ENCODE peak calls at places on chromosomes 6 and 20, in seven cellular contexts. W is MV-4-11, L is Kasumi-1, I is breast epithelium, Y is ELR, C is NCI-H774, K is left cardiac atrium. O is an unnamed sample.

GRCh38 chr20:17658648-17658993 is 23.4 kb downstream of the RRBP1 start:
- DNase-seq in W (no peak), L (no peak), I (no peak), Y (no peak), C (no peak), K (no peak), O (no peak)

GRCh38 chr20:21096321-21097043 is 9.7 kb downstream of the LINC00237 start:
- DNase-seq in W (peak; percentile 71), L (no peak), I (no peak), Y (peak; percentile 68), C (no peak), K (no peak), O (peak; percentile 57)

GRCh38 chr6:5095236-5095635 is 10.1 kb downstream of the PPP1R3G start:
- DNase-seq in W (peak; percentile 90), L (no peak), I (no peak), Y (peak; percentile 60), C (no peak), K (no peak), O (no peak)

GRCh38 chr20:4713401-4713800 is 8.3 kb upstream of the PRND start:
- DNase-seq in W (peak; percentile 54), L (no peak), I (no peak), Y (peak; percentile 23), C (no peak), K (no peak), O (no peak)

GRCh38 chr6:31058128-31058894 is 48.0 kb downstream of the MUC22 start:
- DNase-seq in W (no peak), L (peak; percentile 36), I (no peak), Y (peak; percentile 97), C (no peak), K (no peak), O (no peak)

GRCh38 chr20:2101057-2101934 is at the start of gene STK35:
- DNase-seq in W (peak; percentile 55), L (peak; percentile 75), I (peak; percentile 81), Y (no peak), C (peak; percentile 79), K (no peak), O (peak; percentile 76)

GRCh38 chr6:15327271-15327670 is 81.4 kb downstream of the JARID2 start:
- DNase-seq in W (no peak), L (no peak), I (no peak), Y (peak; percentile 10), C (no peak), K (no peak), O (no peak)

GRCh38 chr20:10433623-10434466 is at the start of gene MKKS:
- DNase-seq in W (peak; percentile 89), L (peak; percentile 87), I (peak; percentile 87), Y (peak; percentile 91), C (peak; percentile 90), K (peak; percentile 94), O (peak; percentile 75)

GRCh38 chr20:62430311-62430853 is 3.0 kb upstream of the RBBP8NL start:
- DNase-seq in W (no peak), L (no peak), I (no peak), Y (no peak), C (no peak), K (no peak), O (no peak)

GRCh38 chr20:21490105-21490504 is 23.8 kb downstream of the NKX2-2 start:
- DNase-seq in W (no peak), L (peak; percentile 0), I (no peak), Y (peak; percentile 39), C (no peak), K (no peak), O (no peak)

GRCh38 chr6:16249971-16250370 is 11.6 kb downstream of the GMPR start:
- DNase-seq in W (no peak), L (no peak), I (no peak), Y (no peak), C (peak; percentile 69), K (no peak), O (no peak)

GRCh38 chr20:35739294-35740163 is 2.5 kb downstream of the RBM39 start:
- DNase-seq in W (peak; percentile 17), L (peak; percentile 61), I (no peak), Y (peak; percentile 80), C (no peak), K (no peak), O (no peak)

GRCh38 chr20:37904008-37904675 is 1.2 kb downstream of the VSTM2L start:
- DNase-seq in W (no peak), L (no peak), I (no peak), Y (no peak), C (no peak), K (no peak), O (no peak)

GRCh38 chr6:140779341-140779740 is 1353.4 kb upstream of the GJE1 start:
- DNase-seq in W (no peak), L (no peak), I (no peak), Y (peak; percentile 60), C (no peak), K (no peak), O (no peak)

GRCh38 chr6:124973780-124974179 is 11.5 kb downstream of the RNF217 start:
- DNase-seq in W (no peak), L (no peak), I (no peak), Y (no peak), C (no peak), K (no peak), O (no peak)

GRCh38 chr6:144528605-144529425 is 243.7 kb downstream of the UTRN start:
- DNase-seq in W (no peak), L (no peak), I (no peak), Y (peak; percentile 8), C (no peak), K (no peak), O (no peak)